ENCODE peak calls at places on chromosomes 1 and 21, in seven cellular contexts. One of them, this sample, is unnamed.

GRCh38 chr1:198672124-198672523 is 33.3 kb downstream of the PTPRC start:
- DNase-seq in H1: no peak
- DNase-seq in mesendoderm: peak
- DNase-seq in IMR-90: peak
- DNase-seq in mesenchymal stem cell: peak
- DNase-seq in trophoblast cell: peak
- DNase-seq in H9: no peak
- DNase-seq in this sample: no peak

GRCh38 chr1:196372896-196373536 is 235.2 kb downstream of the KCNT2 start:
- DNase-seq in H1: no peak
- DNase-seq in mesendoderm: peak
- DNase-seq in IMR-90: peak
- DNase-seq in mesenchymal stem cell: peak
- DNase-seq in trophoblast cell: no peak
- DNase-seq in H9: no peak
- DNase-seq in this sample: peak

GRCh38 chr1:41286486-41286885 is 44.4 kb upstream of the SCMH1 start:
- DNase-seq in H1: peak
- DNase-seq in mesendoderm: peak
- DNase-seq in IMR-90: no peak
- DNase-seq in mesenchymal stem cell: no peak
- DNase-seq in trophoblast cell: no peak
- DNase-seq in H9: peak
- DNase-seq in this sample: peak

GRCh38 chr1:161439280-161440232 is 65.7 kb upstream of the FCGR2A start:
- DNase-seq in H1: peak
- DNase-seq in mesendoderm: peak
- DNase-seq in IMR-90: peak
- DNase-seq in mesenchymal stem cell: peak
- DNase-seq in trophoblast cell: no peak
- DNase-seq in H9: peak
- DNase-seq in this sample: no peak

GRCh38 chr1:28830814-28831213 is 18.8 kb downstream of the OPRD1 start:
- DNase-seq in H1: no peak
- DNase-seq in mesendoderm: no peak
- DNase-seq in IMR-90: no peak
- DNase-seq in mesenchymal stem cell: no peak
- DNase-seq in trophoblast cell: no peak
- DNase-seq in H9: no peak
- DNase-seq in this sample: no peak

GRCh38 chr1:36269408-36269838 is 36.7 kb upstream of the SH3D21 start:
- DNase-seq in H1: no peak
- DNase-seq in mesendoderm: no peak
- DNase-seq in IMR-90: peak
- DNase-seq in mesenchymal stem cell: no peak
- DNase-seq in trophoblast cell: no peak
- DNase-seq in H9: no peak
- DNase-seq in this sample: no peak

GRCh38 chr1:220300442-220301121 is 28.3 kb upstream of the RAB3GAP2 start:
- DNase-seq in H1: no peak
- DNase-seq in mesendoderm: peak
- DNase-seq in IMR-90: peak
- DNase-seq in mesenchymal stem cell: peak
- DNase-seq in trophoblast cell: peak
- DNase-seq in H9: peak
- DNase-seq in this sample: peak

GRCh38 chr1:1758059-1758621 is 20.1 kb downstream of the NADK start:
- DNase-seq in H1: no peak
- DNase-seq in mesendoderm: no peak
- DNase-seq in IMR-90: no peak
- DNase-seq in mesenchymal stem cell: no peak
- DNase-seq in trophoblast cell: no peak
- DNase-seq in H9: no peak
- DNase-seq in this sample: no peak

GRCh38 chr1:157472302-157472701 is 80.0 kb downstream of the FCRL5 start:
- DNase-seq in H1: no peak
- DNase-seq in mesendoderm: no peak
- DNase-seq in IMR-90: no peak
- DNase-seq in mesenchymal stem cell: no peak
- DNase-seq in trophoblast cell: no peak
- DNase-seq in H9: no peak
- DNase-seq in this sample: no peak

GRCh38 chr1:18351735-18352134 is 129.0 kb upstream of the KLHDC7A start:
- DNase-seq in H1: no peak
- DNase-seq in mesendoderm: no peak
- DNase-seq in IMR-90: no peak
- DNase-seq in mesenchymal stem cell: no peak
- DNase-seq in trophoblast cell: no peak
- DNase-seq in H9: peak
- DNase-seq in this sample: no peak

GRCh38 chr1:219900201-219900600 is 28.2 kb downstream of the SLC30A10 start:
- DNase-seq in H1: no peak
- DNase-seq in mesendoderm: no peak
- DNase-seq in IMR-90: no peak
- DNase-seq in mesenchymal stem cell: no peak
- DNase-seq in trophoblast cell: no peak
- DNase-seq in H9: no peak
- DNase-seq in this sample: no peak

GRCh38 chr1:90043573-90043972 is 48.7 kb downstream of the ZNF326 start:
- DNase-seq in H1: no peak
- DNase-seq in mesendoderm: no peak
- DNase-seq in IMR-90: no peak
- DNase-seq in mesenchymal stem cell: no peak
- DNase-seq in trophoblast cell: no peak
- DNase-seq in H9: no peak
- DNase-seq in this sample: no peak

GRCh38 chr1:199706826-199707606 is 320.5 kb upstream of the NR5A2 start:
- DNase-seq in H1: no peak
- DNase-seq in mesendoderm: no peak
- DNase-seq in IMR-90: no peak
- DNase-seq in mesenchymal stem cell: no peak
- DNase-seq in trophoblast cell: no peak
- DNase-seq in H9: no peak
- DNase-seq in this sample: no peak

GRCh38 chr1:109433322-109433721 is 7.1 kb upstream of the PSMA5 start:
- DNase-seq in H1: no peak
- DNase-seq in mesendoderm: no peak
- DNase-seq in IMR-90: no peak
- DNase-seq in mesenchymal stem cell: no peak
- DNase-seq in trophoblast cell: no peak
- DNase-seq in H9: no peak
- DNase-seq in this sample: no peak

GRCh38 chr1:181033799-181034391 is at the start of gene MR1:
- DNase-seq in H1: no peak
- DNase-seq in mesendoderm: peak
- DNase-seq in IMR-90: peak
- DNase-seq in mesenchymal stem cell: peak
- DNase-seq in trophoblast cell: peak
- DNase-seq in H9: no peak
- DNase-seq in this sample: no peak

GRCh38 chr1:47482783-47483182 is 44.9 kb downstream of the FOXD2 start:
- DNase-seq in H1: no peak
- DNase-seq in mesendoderm: no peak
- DNase-seq in IMR-90: no peak
- DNase-seq in mesenchymal stem cell: no peak
- DNase-seq in trophoblast cell: no peak
- DNase-seq in H9: no peak
- DNase-seq in this sample: no peak

GRCh38 chr1:47487332-47487731 is 49.5 kb downstream of the FOXD2 start:
- DNase-seq in H1: no peak
- DNase-seq in mesendoderm: no peak
- DNase-seq in IMR-90: no peak
- DNase-seq in mesenchymal stem cell: no peak
- DNase-seq in trophoblast cell: no peak
- DNase-seq in H9: no peak
- DNase-seq in this sample: no peak

GRCh38 chr1:47485817-47486216 is 48.0 kb downstream of the FOXD2 start:
- DNase-seq in H1: no peak
- DNase-seq in mesendoderm: no peak
- DNase-seq in IMR-90: no peak
- DNase-seq in mesenchymal stem cell: no peak
- DNase-seq in trophoblast cell: no peak
- DNase-seq in H9: no peak
- DNase-seq in this sample: no peak

GRCh38 chr1:47481936-47482335 is 44.1 kb downstream of the FOXD2 start:
- DNase-seq in H1: no peak
- DNase-seq in mesendoderm: no peak
- DNase-seq in IMR-90: no peak
- DNase-seq in mesenchymal stem cell: no peak
- DNase-seq in trophoblast cell: no peak
- DNase-seq in H9: no peak
- DNase-seq in this sample: no peak

DNA sequence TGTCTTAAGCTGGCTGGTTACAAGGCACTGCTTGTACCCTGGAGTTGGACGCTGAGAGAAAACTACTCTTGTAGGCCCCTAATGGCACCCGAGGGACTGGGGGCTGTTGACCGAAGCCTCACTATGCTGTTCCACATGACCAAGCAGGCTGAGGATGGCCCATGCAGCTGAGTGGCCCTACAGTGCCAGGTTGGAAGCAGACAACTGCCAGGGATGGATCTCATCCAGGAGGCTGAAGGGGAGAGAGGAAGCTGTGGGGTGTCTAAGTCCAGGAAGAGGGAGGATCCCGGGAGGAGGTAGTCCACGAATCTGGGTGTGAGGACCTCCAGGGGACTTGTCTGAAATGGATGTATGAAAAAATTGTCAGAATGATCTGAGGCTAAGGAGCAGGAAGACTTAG is 45.8 kb downstream of the FOXD2 start:
- DNase-seq in H1: no peak
- DNase-seq in mesendoderm: no peak
- DNase-seq in IMR-90: no peak
- DNase-seq in mesenchymal stem cell: no peak
- DNase-seq in trophoblast cell: no peak
- DNase-seq in H9: no peak
- DNase-seq in this sample: no peak
- H2AK5ac ChIP-seq in H1: no peak
- H2AK5ac ChIP-seq in mesendoderm: no peak
- H2AK5ac ChIP-seq in IMR-90: no peak
- H2AK5ac ChIP-seq in mesenchymal stem cell: no peak
- H2AK5ac ChIP-seq in trophoblast cell: no peak
- H2AK5ac ChIP-seq in H9: no peak
- H2AK5ac ChIP-seq in this sample: peak

DNA sequence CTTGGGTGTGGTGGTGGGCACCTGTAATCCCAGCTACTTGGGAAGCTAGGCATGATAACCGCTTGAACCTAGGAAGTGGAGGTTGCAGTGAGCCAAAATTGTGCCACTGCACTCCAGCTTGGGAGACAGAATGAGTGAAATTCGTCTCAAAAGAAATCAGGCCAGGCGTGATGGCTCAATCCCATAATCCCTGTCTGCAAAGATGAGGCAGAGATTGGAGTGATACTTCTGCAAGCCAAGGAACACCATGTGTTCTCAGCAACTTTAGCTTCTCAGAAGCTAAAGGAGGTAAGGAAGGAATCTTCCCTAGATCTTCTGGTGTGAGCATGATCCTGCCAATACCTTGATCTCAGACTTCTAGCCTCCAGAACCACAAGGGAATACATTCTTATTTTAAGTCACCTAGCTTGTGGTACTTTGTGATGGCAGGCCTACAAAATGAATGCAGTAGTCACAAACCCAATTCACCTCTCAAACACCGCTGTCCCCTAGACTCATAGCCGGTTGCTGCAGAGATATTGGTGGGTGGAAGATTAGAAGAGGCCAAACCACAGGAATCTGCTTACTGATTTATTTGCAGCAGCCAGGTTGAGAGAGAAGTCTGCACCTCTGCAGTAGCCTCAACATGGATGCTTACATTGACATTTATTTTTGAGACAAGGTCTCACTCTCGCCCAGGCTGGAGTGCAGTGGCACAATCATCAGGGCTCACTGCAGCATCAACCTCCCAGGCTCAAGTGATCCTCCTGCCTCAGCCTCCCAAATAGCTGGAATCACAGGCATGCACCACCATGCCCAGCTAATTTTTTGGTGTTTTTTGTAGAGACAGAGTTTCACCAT is 18.6 kb downstream of the L1TD1 start:
- DNase-seq in H1: no peak
- DNase-seq in mesendoderm: no peak
- DNase-seq in IMR-90: no peak
- DNase-seq in mesenchymal stem cell: no peak
- DNase-seq in trophoblast cell: no peak
- DNase-seq in H9: no peak
- DNase-seq in this sample: no peak
- H3K4ac ChIP-seq in H1: no peak
- H3K4ac ChIP-seq in mesendoderm: no peak
- H3K4ac ChIP-seq in IMR-90: no peak
- H3K4ac ChIP-seq in mesenchymal stem cell: no peak
- H3K4ac ChIP-seq in trophoblast cell: no peak
- H3K4ac ChIP-seq in H9: no peak
- H3K4ac ChIP-seq in this sample: no peak

DNA sequence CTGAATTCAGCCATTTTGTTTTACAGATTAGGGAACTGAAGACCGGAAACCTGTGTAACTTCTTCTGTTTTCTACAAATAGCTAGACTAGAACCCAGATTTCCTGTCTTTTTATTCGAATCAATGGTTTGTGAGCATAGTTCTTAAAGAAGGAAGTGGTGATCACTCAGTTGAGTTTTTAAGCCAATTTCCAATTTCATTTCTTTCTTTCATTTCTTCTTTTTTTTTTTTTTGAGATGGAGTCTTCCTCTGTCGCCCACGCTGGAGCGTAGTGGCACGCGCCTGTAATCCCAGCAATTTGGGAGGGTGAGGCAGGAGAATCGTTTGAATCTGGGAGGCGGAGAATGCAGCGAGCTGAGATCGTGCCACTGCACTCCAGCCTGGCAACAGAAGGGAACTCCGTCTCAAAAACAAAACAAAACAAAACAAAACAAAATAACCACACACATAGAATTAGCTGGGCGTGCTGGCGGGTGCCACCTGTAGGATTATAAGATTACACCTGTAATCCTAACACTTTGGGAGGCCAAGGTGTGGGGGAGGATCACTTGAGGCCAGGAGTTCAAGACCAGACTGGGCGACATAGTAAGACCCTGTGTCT is 3.0 kb upstream of the MDM4 start:
- DNase-seq in H1: no peak
- DNase-seq in mesendoderm: no peak
- DNase-seq in IMR-90: no peak
- DNase-seq in mesenchymal stem cell: no peak
- DNase-seq in trophoblast cell: no peak
- DNase-seq in H9: no peak
- DNase-seq in this sample: no peak
- H3K27ac ChIP-seq in H1: no peak
- H3K27ac ChIP-seq in mesendoderm: no peak
- H3K27ac ChIP-seq in IMR-90: no peak
- H3K27ac ChIP-seq in mesenchymal stem cell: no peak
- H3K27ac ChIP-seq in trophoblast cell: no peak
- H3K27ac ChIP-seq in H9: no peak
- H3K27ac ChIP-seq in this sample: no peak

DNA sequence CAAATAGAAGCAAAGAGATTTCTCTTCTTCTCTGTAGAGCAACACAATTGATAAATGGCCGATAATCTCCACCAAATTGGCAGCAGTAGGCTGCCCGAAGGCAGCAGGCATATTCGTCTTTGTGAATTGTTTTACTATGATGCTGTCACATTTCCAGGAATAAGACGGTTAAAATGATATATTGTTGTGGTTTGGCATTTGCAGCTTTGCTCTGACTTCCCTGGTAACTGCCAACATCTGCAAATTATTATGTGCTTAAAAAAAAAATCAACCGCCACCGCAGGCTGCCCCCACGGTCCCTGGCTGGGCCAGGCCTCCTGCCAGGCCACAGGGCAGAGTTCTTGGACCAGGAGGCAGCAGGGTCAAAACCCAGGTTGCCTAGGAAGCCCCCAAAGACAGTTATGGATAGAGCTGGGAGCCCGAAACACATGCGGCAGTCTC is 179.3 kb downstream of the ETS2 start:
- DNase-seq in H1: no peak
- DNase-seq in mesendoderm: no peak
- DNase-seq in IMR-90: peak
- DNase-seq in mesenchymal stem cell: peak
- DNase-seq in trophoblast cell: no peak
- DNase-seq in H9: no peak
- DNase-seq in this sample: no peak
- H2AK5ac ChIP-seq in H1: no peak
- H2AK5ac ChIP-seq in mesendoderm: no peak
- H2AK5ac ChIP-seq in IMR-90: peak
- H2AK5ac ChIP-seq in mesenchymal stem cell: no peak
- H2AK5ac ChIP-seq in trophoblast cell: no peak
- H2AK5ac ChIP-seq in H9: no peak
- H2AK5ac ChIP-seq in this sample: no peak

This sample was measured in neuronal stem cell.